ENCODE peak calls at places on chromosomes 1 and 21, in six cellular contexts. I is fibroblast of mammary gland; E is heart left ventricle; O is lower lobe of right lung; R is CD8-positive, alpha-beta memory T cell; U is IMR-90. J is an unnamed sample.

GRCh38 chr1:153919879-153920852 is 2.6 kb downstream of the GATAD2B start:
- DNase-seq in I (peak; percentile 53), E (no peak), O (no peak), R (peak; percentile 29), U (peak; percentile 42), J (no peak)

GRCh38 chr1:7613106-7613850 is 157.8 kb upstream of the VAMP3 start:
- DNase-seq in I (no peak), E (no peak), O (peak; percentile 32), R (no peak), U (no peak), J (no peak)

GRCh38 chr1:77948841-77949424 is 29.9 kb downstream of the FUBP1 start:
- DNase-seq in I (peak; percentile 59), E (no peak), O (no peak), R (no peak), U (peak; percentile 42), J (no peak)

GRCh38 chr1:193104496-193104905 is 713 bp downstream of the GLRX2 start:
- DNase-seq in I (peak; percentile 52), E (peak; percentile 73), O (peak; percentile 75), R (peak; percentile 27), U (peak; percentile 56), J (no peak)

GRCh38 chr1:172940170-172940855 is 110.4 kb downstream of the TNFSF18 start:
- DNase-seq in I (no peak), E (no peak), O (no peak), R (no peak), U (peak; percentile 90), J (no peak)

GRCh38 chr1:59985901-59986735 is 59.5 kb upstream of the CYP2J2 start:
- DNase-seq in I (peak; percentile 71), E (no peak), O (no peak), R (no peak), U (no peak), J (no peak)

GRCh38 chr1:19418503-19418971 is 66.8 kb downstream of the CAPZB start:
- DNase-seq in I (peak; percentile 51), E (no peak), O (no peak), R (no peak), U (peak; percentile 84), J (no peak)

GRCh38 chr1:233042834-233043233 is 92.4 kb downstream of the NTPCR start:
- DNase-seq in I (no peak), E (no peak), O (no peak), R (no peak), U (no peak), J (no peak)

GRCh38 chr1:5959087-5959486 is 33.1 kb downstream of the NPHP4 start:
- DNase-seq in I (no peak), E (no peak), O (no peak), R (no peak), U (no peak), J (no peak)

GRCh38 chr1:88302843-88303486 is 381.1 kb upstream of the PKN2 start:
- DNase-seq in I (peak; percentile 38), E (no peak), O (no peak), R (no peak), U (peak; percentile 55), J (peak; percentile 19)

GRCh38 chr1:41952208-41952607 is 33.5 kb upstream of the HIVEP3 start:
- DNase-seq in I (no peak), E (no peak), O (no peak), R (no peak), U (no peak), J (no peak)

GRCh38 chr21:37281579-37281978 is 14.4 kb upstream of the VPS26C start:
- DNase-seq in I (no peak), E (no peak), O (no peak), R (no peak), U (no peak), J (no peak)

GRCh38 chr1:47669081-47669585 is 231.3 kb downstream of the FOXD2 start:
- DNase-seq in I (no peak), E (no peak), O (no peak), R (no peak), U (no peak), J (no peak)

GRCh38 chr1:21659099-21659923 is 9.8 kb downstream of the RAP1GAP start:
- DNase-seq in I (peak; percentile 42), E (peak; percentile 89), O (peak; percentile 90), R (peak; percentile 83), U (peak; percentile 36), J (no peak)

GRCh38 chr1:28428990-28429520 is 59.5 kb downstream of the PHACTR4 start:
- DNase-seq in I (no peak), E (no peak), O (no peak), R (no peak), U (no peak), J (no peak)

GRCh38 chr1:228268891-228269285 is 61.0 kb downstream of the OBSCN start:
- DNase-seq in I (no peak), E (no peak), O (no peak), R (no peak), U (peak; percentile 8), J (no peak)

GRCh38 chr1:113982955-113983742 is 3.9 kb downstream of the OLFML3 start:
- DNase-seq in I (no peak), E (no peak), O (no peak), R (no peak), U (no peak), J (no peak)

GRCh38 chr1:113226118-113226517 is 153.1 kb downstream of the LRIG2 start:
- DNase-seq in I (peak; percentile 54), E (no peak), O (no peak), R (no peak), U (no peak), J (no peak)

GRCh38 chr1:203537806-203538464 is 44.0 kb downstream of the OPTC start:
- DNase-seq in I (peak; percentile 41), E (no peak), O (peak; percentile 64), R (no peak), U (peak; percentile 91), J (no peak)

GRCh38 chr1:204251926-204252689 is 38.3 kb upstream of the GOLT1A start:
- DNase-seq in I (no peak), E (no peak), O (no peak), R (no peak), U (no peak), J (no peak)

GRCh38 chr1:153483776-153484175 is 23.3 kb upstream of the S100A7 start:
- DNase-seq in I (no peak), E (no peak), O (no peak), R (no peak), U (no peak), J (no peak)

GRCh38 chr21:38467369-38467768 is 30.9 kb downstream of the ERG start:
- DNase-seq in I (no peak), E (no peak), O (no peak), R (no peak), U (no peak), J (no peak)

GRCh38 chr1:108862017-108862610 is 5.2 kb upstream of the AKNAD1 start:
- DNase-seq in I (no peak), E (no peak), O (no peak), R (no peak), U (no peak), J (no peak)

GRCh38 chr1:93537924-93538323 is 90.0 kb downstream of the FNBP1L start:
- DNase-seq in I (no peak), E (no peak), O (no peak), R (no peak), U (peak; percentile 55), J (no peak)

GRCh38 chr1:225360119-225360518 is 67.7 kb downstream of the LBR start:
- DNase-seq in I (no peak), E (no peak), O (no peak), R (no peak), U (no peak), J (no peak)

GRCh38 chr1:6148497-6149241 is 31.5 kb downstream of the CHD5 start:
- DNase-seq in I (peak; percentile 8), E (no peak), O (peak; percentile 71), R (peak; percentile 48), U (no peak), J (no peak)

GRCh38 chr1:87330201-87330953 is 1.7 kb downstream of the LMO4 start:
- DNase-seq in I (peak; percentile 30), E (no peak), O (no peak), R (peak; percentile 27), U (peak; percentile 40), J (no peak)

GRCh38 chr1:25906644-25907300 is 553 bp upstream of the STMN1 start:
- DNase-seq in I (no peak), E (peak; percentile 68), O (peak; percentile 61), R (peak; percentile 35), U (no peak), J (no peak)

GRCh38 chr1:247079141-247079874 is 697 bp upstream of the ZNF670 start:
- DNase-seq in I (peak; percentile 5), E (no peak), O (no peak), R (peak; percentile 12), U (no peak), J (no peak)

GRCh38 chr21:45289655-45290515 is 2.2 kb upstream of the POFUT2 start:
- DNase-seq in I (peak; percentile 38), E (no peak), O (peak; percentile 20), R (no peak), U (peak; percentile 48), J (no peak)

DNA sequence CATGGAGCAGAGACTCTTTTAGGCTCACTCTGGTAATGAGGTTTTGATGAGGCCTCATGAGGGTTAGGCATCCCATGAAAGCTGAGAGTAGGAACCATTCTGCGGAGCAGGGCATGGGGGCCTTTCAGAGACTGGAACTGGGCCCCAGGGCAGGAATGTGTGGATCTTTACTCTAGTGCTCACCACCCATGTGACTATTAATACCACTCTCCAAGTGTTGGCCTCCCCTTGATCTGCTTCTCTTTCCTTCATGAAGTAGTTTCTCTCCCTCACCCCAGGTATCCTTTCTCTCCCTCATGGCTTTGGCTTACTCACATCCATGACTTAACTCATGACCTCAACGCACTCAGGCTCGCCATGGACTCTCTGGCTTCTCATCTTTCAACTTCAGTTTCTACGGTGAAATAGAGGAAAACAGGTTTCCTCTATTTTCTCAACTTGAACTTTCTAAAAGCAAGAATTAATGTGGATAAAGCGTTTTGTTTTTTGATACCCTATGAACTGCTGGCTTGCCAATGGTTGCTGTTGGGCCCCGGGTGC is 50.5 kb upstream of the GADD45A start:
- DNase-seq in I (no peak), E (no peak), O (no peak), R (no peak), U (no peak), J (no peak)
- H3K4me3 ChIP-seq in I (no peak overlapping the region), E (no peak overlapping the region), O (no peak overlapping the region), R (no peak overlapping the region), U (no peak overlapping the region), J (no peak overlapping the region)

DNA sequence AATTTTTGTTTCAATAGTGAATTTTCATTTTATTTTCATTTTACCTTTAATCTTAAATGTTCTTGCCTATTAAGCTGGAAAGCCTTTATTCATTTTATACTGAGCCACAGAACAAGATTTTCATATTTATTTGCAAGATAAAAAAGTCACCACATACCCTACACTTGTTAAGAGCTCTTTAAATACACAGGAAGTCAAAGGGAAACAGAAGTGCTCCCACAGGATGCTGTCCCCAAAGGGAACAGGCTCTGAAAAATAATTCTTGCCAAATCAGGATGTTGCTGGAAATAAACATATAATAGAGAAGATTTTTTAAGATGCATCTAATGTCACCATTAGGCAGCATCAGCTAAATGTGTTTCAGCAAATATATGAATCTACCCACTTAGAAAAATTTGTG is 113.6 kb downstream of the VAV3 start:
- DNase-seq in I (no peak), E (no peak), O (no peak), R (no peak), U (no peak), J (no peak)
- H3K4me3 ChIP-seq in I (no peak overlapping the region), E (no peak overlapping the region), O (no peak overlapping the region), R (no peak overlapping the region), U (no peak overlapping the region), J (no peak overlapping the region)

GRCh38 chr1:177164380-177165068 is at the start of gene ASTN1:
- DNase-seq in I (no peak), E (peak; percentile 46), O (no peak), R (no peak), U (no peak), J (no peak)
- H3K4me3 ChIP-seq in I (peak within 1 kb of the TSS; percentile 41), E (peak within 1 kb of the TSS; percentile 40), O (peak within 1 kb of the TSS; percentile 32), R (no peak within 1 kb of the TSS), U (peak within 1 kb of the TSS; percentile 29), J (peak within 1 kb of the TSS; percentile 42)

GRCh38 chr1:2611621-2612437 is 21.0 kb downstream of the MMEL1 start:
- DNase-seq in I (no peak), E (peak; percentile 35), O (peak; percentile 34), R (no peak), U (no peak), J (no peak)
- H3K4me3 ChIP-seq in I (no peak overlapping the region), E (no peak overlapping the region), O (no peak overlapping the region), R (no peak overlapping the region), U (no peak overlapping the region), J (no peak overlapping the region)

J was measured in skeletal muscle cell.